ENCODE peak calls at places on chromosomes 7 and 10, in four cellular contexts. K is uterus, I is epithelial cell of esophagus, C is WERI-Rb-1. N is an unnamed sample.
A peak's percentile ranks its signal among the peaks of the same experiment; 100 is the strongest.

GRCh38 chr10:13820591-13821377 is 234.0 kb downstream of the PRPF18 start:
- DNase-seq in C (peak; percentile 7), K (no peak), I (no peak), N (no peak)

GRCh38 chr10:13037832-13038231 is 36.3 kb upstream of the CCDC3 start:
- DNase-seq in K (no peak), I (no peak), C (no peak), N (no peak)

GRCh38 chr10:130022501-130023299 is 58.6 kb upstream of the EBF3 start:
- DNase-seq in I (no peak), K (peak; percentile 6), C (peak; percentile 74), N (no peak)

GRCh38 chr7:55508301-55509011 is 63.8 kb downstream of the VOPP1 start:
- DNase-seq in I (no peak), K (no peak), C (no peak), N (no peak)

GRCh38 chr7:144629598-144629997 is 206.3 kb downstream of the TPK1 start:
- DNase-seq in C (no peak), K (no peak), I (no peak), N (no peak)

GRCh38 chr7:83038787-83039186 is 123.9 kb downstream of the PCLO start:
- DNase-seq in K (no peak), I (no peak), C (no peak), N (no peak)

GRCh38 chr7:145795132-145795531 is 321.5 kb upstream of the CNTNAP2 start:
- DNase-seq in I (no peak), K (no peak), C (no peak), N (no peak)

GRCh38 chr10:986881-987634 is 1.2 kb upstream of the GTPBP4 start:
- DNase-seq in I (peak; percentile 41), C (no peak), K (no peak), N (no peak)

GRCh38 chr7:66099551-66100407 is 14.9 kb upstream of the CRCP start:
- DNase-seq in K (peak; percentile 87), C (peak; percentile 74), I (peak; percentile 91), N (peak; percentile 98)

GRCh38 chr10:118584181-118584954 is 11.1 kb downstream of the PRLHR start:
- DNase-seq in K (peak; percentile 63), C (no peak), I (peak; percentile 87), N (no peak)

GRCh38 chr7:101099969-101100781 is 14.9 kb downstream of the TRIM56 start:
- DNase-seq in I (peak; percentile 98), C (no peak), K (peak; percentile 98), N (no peak)

GRCh38 chr10:114051714-114052113 is 8.0 kb downstream of the ADRB1 start:
- DNase-seq in I (no peak), K (no peak), C (no peak), N (no peak)

GRCh38 chr7:30928254-30928872 is 16.7 kb downstream of the AQP1 start:
- DNase-seq in I (no peak), C (no peak), K (no peak), N (no peak)

GRCh38 chr10:106076496-106076895 is 1088.0 kb downstream of the SORCS1 start:
- DNase-seq in K (no peak), C (no peak), I (no peak), N (no peak)

DNA sequence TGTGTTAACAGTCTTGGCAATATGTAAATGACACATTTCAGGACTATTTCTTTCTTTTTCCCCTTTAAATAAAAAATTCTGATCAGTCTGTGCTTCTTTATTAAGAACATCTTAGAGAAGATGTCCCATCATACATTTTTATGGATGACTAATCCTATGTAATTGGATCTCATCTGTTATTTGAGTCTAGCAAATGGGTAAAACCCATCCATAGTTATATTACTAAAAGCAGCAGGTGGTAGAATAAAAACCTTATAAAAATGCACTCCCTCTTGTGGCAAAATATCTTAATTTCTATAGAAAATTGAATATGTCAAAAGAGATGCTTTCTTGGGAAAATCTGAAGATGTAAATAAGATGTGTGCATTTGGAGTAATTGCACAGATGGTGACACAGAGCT is 35.3 kb downstream of the TRRAP start:
- DNase-seq in I (no peak), K (no peak), C (no peak), N (no peak)
- TF ChIP-seq CTCF in I (no peak), K (no peak), C (no peak), N (no peak)

GRCh38 chr7:24284699-24285506 is 913 bp downstream of the NPY start:
- DNase-seq in I (no peak), C (peak; percentile 16), K (no peak), N (no peak)
- H3K4me3 ChIP-seq in I (no peak overlapping the region), C (peak overlapping the region; percentile 56), K (no peak overlapping the region), N (no peak overlapping the region)

GRCh38 chr7:89695241-89695640 is 459.0 kb upstream of the STEAP1 start:
- DNase-seq in I (no peak), C (no peak), K (no peak), N (no peak)
- TF ChIP-seq CTCF in I (no peak), C (no peak), K (no peak), N (no peak)

DNA sequence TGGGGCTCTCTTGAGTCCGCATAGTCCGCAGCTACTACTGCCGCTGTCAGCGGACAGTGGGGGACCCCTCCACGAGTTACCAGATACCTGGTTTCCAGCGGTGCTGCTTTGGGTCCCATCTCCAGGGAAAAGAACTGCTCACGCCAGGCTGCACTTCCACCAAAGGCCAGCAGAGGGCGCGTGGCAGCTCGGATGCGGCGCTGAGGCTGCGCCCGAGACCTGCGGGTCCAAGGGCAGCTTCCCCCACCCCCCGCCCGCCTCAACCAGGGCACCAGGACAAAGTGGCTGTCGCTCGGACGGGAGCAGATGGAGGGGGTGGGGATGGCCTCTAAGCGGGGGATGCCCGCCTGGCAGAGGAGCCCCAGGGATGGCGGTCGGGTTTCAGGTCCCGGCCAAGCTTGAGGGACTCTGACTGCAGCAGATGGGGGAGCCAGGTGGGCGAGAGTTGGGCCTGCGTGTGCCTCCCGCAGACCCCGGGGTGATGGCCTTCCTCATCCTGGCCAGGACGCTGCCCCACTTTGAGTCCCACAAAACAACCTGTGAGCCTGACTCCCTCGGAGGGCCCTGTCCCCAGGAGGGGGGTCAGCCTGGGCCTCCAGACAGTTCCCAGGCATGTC is 23.8 kb upstream of the ZNF735 start:
- DNase-seq in K (no peak), I (no peak), C (peak; percentile 58), N (no peak)
- H3K4me3 ChIP-seq in K (no peak overlapping the region), I (no peak overlapping the region), C (peak overlapping the region; percentile 28), N (no peak overlapping the region)

GRCh38 chr10:11838298-11838852 is 15.2 kb downstream of the PROSER2 start:
- DNase-seq in I (peak; percentile 83), K (no peak), C (no peak), N (no peak)
- TF ChIP-seq CTCF in I (peak; percentile 31), K (no peak), C (no peak), N (no peak)

DNA sequence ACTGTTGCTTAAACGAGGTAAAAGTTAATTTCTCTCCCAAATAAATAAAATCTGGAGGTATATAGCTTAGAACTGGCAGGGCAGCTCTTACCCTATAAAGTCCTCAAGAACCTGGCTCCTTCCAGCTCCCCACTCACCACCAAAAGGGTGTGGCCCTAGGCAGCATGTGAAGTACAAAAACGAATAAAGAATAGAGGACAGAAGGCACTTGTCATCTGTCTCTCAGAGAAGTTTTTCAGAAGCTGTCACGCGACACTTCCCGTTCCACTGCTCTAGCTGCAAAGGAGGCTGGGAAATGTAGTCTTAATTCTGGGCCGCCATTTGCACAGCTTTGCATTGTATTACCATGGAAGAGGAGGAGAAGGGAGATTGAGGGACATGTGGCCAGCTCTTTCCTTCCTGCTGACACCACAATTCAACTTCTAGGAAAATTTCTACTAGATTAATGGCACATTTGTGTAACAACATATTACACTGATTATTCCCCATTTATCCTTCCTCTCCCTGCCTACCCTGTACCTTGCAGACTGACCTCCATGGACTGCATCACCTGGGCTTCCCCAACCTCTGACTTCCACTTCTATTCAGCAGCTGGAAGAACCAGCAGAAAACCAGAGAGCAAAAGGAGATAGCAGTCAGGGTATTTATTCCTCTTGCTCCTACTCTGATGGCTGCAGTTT is 62.2 kb downstream of the CCDC71L start:
- DNase-seq in I (peak; percentile 84), K (peak; percentile 27), C (peak; percentile 66), N (peak; percentile 84)
- H3K4me3 ChIP-seq in I (peak overlapping the region; percentile 3), K (no peak overlapping the region), C (peak overlapping the region; percentile 45), N (peak overlapping the region; percentile 11)

GRCh38 chr7:129824291-129825004 is 128.3 kb downstream of the UBE2H start:
- DNase-seq in K (no peak), C (no peak), I (no peak), N (no peak)

GRCh38 chr7:129827467-129827990 is 125.2 kb downstream of the UBE2H start:
- DNase-seq in I (no peak), C (no peak), K (no peak), N (no peak)

GRCh38 chr7:129825554-129826267 is 127.0 kb downstream of the UBE2H start:
- DNase-seq in I (peak; percentile 72), K (peak; percentile 84), C (peak; percentile 91), N (no peak)

GRCh38 chr7:129828078-129828762 is 124.5 kb downstream of the UBE2H start:
- DNase-seq in K (no peak), I (no peak), C (no peak), N (no peak)

GRCh38 chr7:129825005-129825553 is 127.7 kb downstream of the UBE2H start:
- DNase-seq in K (peak; percentile 60), I (peak; percentile 68), C (peak; percentile 95), N (peak; percentile 42)
- TF ChIP-seq CTCF in K (no peak), I (peak; percentile 41), C (peak; percentile 73), N (peak; percentile 45)

GRCh38 chr7:69706070-69706469 is 107.8 kb downstream of the AUTS2 start:
- DNase-seq in K (no peak), I (no peak), C (no peak), N (no peak)

GRCh38 chr7:69708857-69709256 is 110.6 kb downstream of the AUTS2 start:
- DNase-seq in I (no peak), C (no peak), K (no peak), N (no peak)

GRCh38 chr7:69714886-69715571 is 116.8 kb downstream of the AUTS2 start:
- DNase-seq in I (no peak), C (no peak), K (no peak), N (no peak)

GRCh38 chr7:69710773-69711445 is 112.6 kb downstream of the AUTS2 start:
- DNase-seq in K (no peak), C (no peak), I (no peak), N (no peak)
- H3K4me3 ChIP-seq in K (no peak overlapping the region), C (no peak overlapping the region), I (no peak overlapping the region), N (no peak overlapping the region)

GRCh38 chr7:34059551-34059840 is 154.2 kb downstream of the BMPER start:
- DNase-seq in C (no peak), I (no peak), K (no peak), N (no peak)

GRCh38 chr7:34062826-34063225 is 157.5 kb downstream of the BMPER start:
- DNase-seq in K (no peak), C (no peak), I (peak; percentile 57), N (no peak)

GRCh38 chr7:34062341-34062740 is 157.0 kb downstream of the BMPER start:
- DNase-seq in C (no peak), K (no peak), I (no peak), N (no peak)

GRCh38 chr7:34060548-34060947 is 155.2 kb downstream of the BMPER start:
- DNase-seq in I (peak; percentile 27), C (peak; percentile 51), K (no peak), N (no peak)

GRCh38 chr7:34061175-34061574 is 155.8 kb downstream of the BMPER start:
- DNase-seq in K (no peak), C (no peak), I (peak; percentile 90), N (no peak)
- TF ChIP-seq CTCF in K (no peak), C (no peak), I (no peak), N (no peak)

GRCh38 chr7:92547579-92547978 is 19.0 kb downstream of the RBM48 start:
- DNase-seq in I (no peak), K (no peak), C (no peak), N (no peak)
- H3K4me3 ChIP-seq in I (no peak overlapping the region), K (no peak overlapping the region), C (no peak overlapping the region), N (no peak overlapping the region)